ENCODE peak calls at places on chromosomes 2 and 18, in four cellular contexts. H is dorsolateral prefrontal cortex, F is coronary artery, R is T1000. A is an unnamed sample.

GRCh38 chr18:9803698-9804516 is 81.9 kb upstream of the TXNDC2 start:
- DNase-seq in H (no peak), F (no peak), R (no peak), A (no peak)

GRCh38 chr2:15912203-15912602 is 28.1 kb upstream of the MYCN start:
- DNase-seq in H (no peak), F (no peak), R (no peak), A (no peak)

GRCh38 chr2:230254152-230254881 is 28.8 kb downstream of the SP140 start:
- DNase-seq in H (no peak), F (no peak), R (no peak), A (no peak)

GRCh38 chr2:8599421-8600242 is 82.2 kb upstream of the ID2 start:
- DNase-seq in H (no peak), F (no peak), R (no peak), A (no peak)

GRCh38 chr2:42136832-42137821 is 32.0 kb upstream of the EML4 start:
- DNase-seq in H (no peak), F (no peak), R (no peak), A (no peak)

GRCh38 chr18:33355756-33356155 is 84.8 kb downstream of the CCDC178 start:
- DNase-seq in H (no peak), F (no peak), R (no peak), A (no peak)

GRCh38 chr2:12236136-12236834 is 480.5 kb upstream of the TRIB2 start:
- DNase-seq in H (no peak), F (no peak), R (no peak), A (no peak)

GRCh38 chr2:97950329-97951154 is 45.2 kb downstream of the TMEM131 start:
- DNase-seq in H (no peak), F (no peak), R (no peak), A (no peak)

GRCh38 chr2:100786297-100786658 is 33.7 kb upstream of the NPAS2 start:
- DNase-seq in H (no peak), F (no peak), R (peak; percentile 56), A (no peak)

GRCh38 chr2:211055438-211055837 is 499.0 kb downstream of the CPS1 start:
- DNase-seq in H (no peak), F (no peak), R (no peak), A (no peak)

GRCh38 chr2:118148133-118148532 is 59.9 kb downstream of the INSIG2 start:
- DNase-seq in H (no peak), F (no peak), R (no peak), A (no peak)

GRCh38 chr18:60893331-60894114 is 439.7 kb upstream of the CDH20 start:
- DNase-seq in H (no peak), F (no peak), R (no peak), A (no peak)

GRCh38 chr2:173448938-173449471 is 94.3 kb downstream of the CDCA7 start:
- DNase-seq in H (no peak), F (peak; percentile 77), R (peak; percentile 76), A (peak; percentile 47)